ENCODE peak calls at places on chromosomes 12 and 14, in four cellular contexts. Z is EL; J is stimulated activated naive CD8-positive, alpha-beta T cell treated with anti-CD3 and anti-CD28 coated beads, Interleukin-15, Interleukin-2, amounts not matched to agents 100 U/mL and 50 U/mL, for 24 hours; O is HS-5. K is an unnamed sample.

GRCh38 chr14:39310071-39310470 is 76.4 kb downstream of the MIA2 start:
- DNase-seq in Z (no peak), J (no peak), O (no peak), K (no peak)

GRCh38 chr12:62930546-62931425 is 4.2 kb downstream of the PPM1H start:
- DNase-seq in J (no peak), Z (peak; percentile 5), O (no peak), K (no peak)

GRCh38 chr12:68231707-68232106 is 6.1 kb upstream of the IL26 start:
- DNase-seq in J (no peak), O (no peak), Z (no peak), K (no peak)

GRCh38 chr14:69673578-69674305 is 62.3 kb downstream of the SUSD6 start:
- DNase-seq in J (no peak), Z (no peak), O (no peak), K (no peak)

GRCh38 chr12:53974084-53975018 is at the start of gene HOTAIR:
- DNase-seq in O (no peak), J (no peak), Z (peak; percentile 79), K (no peak)

GRCh38 chr12:132069336-132069985 is 74.7 kb downstream of the DDX51 start:
- DNase-seq in J (no peak), Z (no peak), O (no peak), K (no peak)

GRCh38 chr12:48061943-48062719 is 43.7 kb downstream of the SENP1 start:
- DNase-seq in Z (no peak), J (no peak), O (no peak), K (peak; percentile 25)

GRCh38 chr12:47223848-47224213 is 144.1 kb upstream of the AMIGO2 start:
- DNase-seq in Z (no peak), J (no peak), O (no peak), K (peak; percentile 32)

GRCh38 chr12:94725375-94726168 is 75.2 kb upstream of the TMCC3 start:
- DNase-seq in O (no peak), J (no peak), Z (peak; percentile 52), K (peak; percentile 50)

GRCh38 chr14:24403294-24404013 is 4.7 kb downstream of the NYNRIN start:
- DNase-seq in O (no peak), J (no peak), Z (peak; percentile 75), K (peak; percentile 23)

GRCh38 chr12:19304149-19304780 is 135.0 kb upstream of the AEBP2 start:
- DNase-seq in Z (no peak), J (no peak), O (no peak), K (no peak)

GRCh38 chr12:132853285-132854092 is 24.8 kb upstream of the GOLGA3 start:
- DNase-seq in Z (no peak), O (no peak), J (no peak), K (no peak)

GRCh38 chr14:76773956-76774355 is 12.7 kb downstream of the VASH1 start:
- DNase-seq in J (no peak), O (no peak), Z (no peak), K (no peak)

GRCh38 chr12:5272061-5272820 is 159.7 kb upstream of the NTF3 start:
- DNase-seq in J (no peak), O (no peak), Z (no peak), K (no peak)

GRCh38 chr12:56630180-56630632 is at the start of gene BAZ2A:
- DNase-seq in O (no peak), Z (peak; percentile 78), J (peak; percentile 91), K (peak; percentile 94)

GRCh38 chr14:76138119-76138757 is 13.5 kb upstream of the GPATCH2L start:
- DNase-seq in Z (no peak), O (no peak), J (no peak), K (no peak)

GRCh38 chr14:100866666-100867630 is 36.6 kb downstream of the RTL1 start:
- DNase-seq in O (no peak), Z (no peak), J (no peak), K (no peak)

GRCh38 chr12:78290606-78291345 is 460.1 kb downstream of the NAV3 start:
- DNase-seq in Z (peak; percentile 80), J (no peak), O (peak; percentile 97), K (peak; percentile 13)

GRCh38 chr12:70157099-70157498 is 86.1 kb upstream of the CNOT2 start:
- DNase-seq in O (no peak), J (no peak), Z (no peak), K (no peak)

GRCh38 chr12:109192358-109192757 is 76.0 kb downstream of the ACACB start:
- DNase-seq in O (peak; percentile 75), Z (peak; percentile 74), J (no peak), K (peak; percentile 58)

GRCh38 chr12:102475355-102475754 is 5.0 kb downstream of the IGF1 start:
- DNase-seq in Z (no peak), O (no peak), J (no peak), K (peak; percentile 74)

GRCh38 chr12:32100361-32100760 is 6.3 kb upstream of the BICD1 start:
- DNase-seq in O (no peak), Z (no peak), J (no peak), K (no peak)

GRCh38 chr12:118046430-118046829 is 14.5 kb downstream of the WSB2 start:
- DNase-seq in O (no peak), J (no peak), Z (no peak), K (no peak)

GRCh38 chr12:53575502-53576264 is 50.5 kb downstream of the ATF7 start:
- DNase-seq in O (peak; percentile 78), Z (peak; percentile 49), J (no peak), K (peak; percentile 16)

GRCh38 chr12:52415870-52416750 is 10.0 kb upstream of the KRT82 start:
- DNase-seq in Z (peak; percentile 87), J (no peak), O (peak; percentile 48), K (peak; percentile 33)

GRCh38 chr14:102922490-102923200 is at the start of gene AMN:
- DNase-seq in Z (no peak), J (peak; percentile 39), O (no peak), K (peak; percentile 37)